ENCODE peak calls at places on chromosomes 13 and 19, in six cellular contexts. W is neuronal stem cell, E is mesendoderm, A is mesenchymal stem cell, G is IMR-90, V is H9. K is an unnamed sample.

GRCh38 chr13:78655906-78656305 is 3.0 kb downstream of the OBI1 start:
- DNase-seq in G (no peak), V (no peak), E (no peak), A (no peak), W (no peak), K (no peak)

GRCh38 chr13:99828114-99828513 is 143.5 kb downstream of the ZIC5 start:
- DNase-seq in V (no peak), E (no peak), G (no peak), A (no peak), W (no peak), K (no peak)

GRCh38 chr13:98959299-98959698 is 18.6 kb downstream of the DOCK9 start:
- DNase-seq in A (no peak), V (no peak), E (no peak), G (no peak), W (no peak), K (no peak)

GRCh38 chr13:98752111-98752941 is at the start of gene SLC15A1:
- DNase-seq in A (no peak), W (no peak), V (peak), E (no peak), G (no peak), K (peak)

GRCh38 chr19:42134671-42135070 is 2.4 kb upstream of the POU2F2 start:
- DNase-seq in E (no peak), A (no peak), V (no peak), W (no peak), G (no peak), K (no peak)

GRCh38 chr13:73329355-73329754 is 270.6 kb downstream of the KLF5 start:
- DNase-seq in W (no peak), V (no peak), A (no peak), E (no peak), G (no peak), K (no peak)

GRCh38 chr13:46143239-46143701 is 38.4 kb upstream of the CPB2 start:
- DNase-seq in V (no peak), A (no peak), E (no peak), G (no peak), W (no peak), K (no peak)

GRCh38 chr19:677201-677600 is 1.0 kb downstream of the FSTL3 start:
- DNase-seq in A (peak), G (peak), W (no peak), E (no peak), V (no peak), K (peak)

GRCh38 chr13:97574926-97575325 is 141.0 kb downstream of the RAP2A start:
- DNase-seq in V (peak), W (no peak), E (peak), G (peak), A (peak), K (peak)

GRCh38 chr13:22049384-22049783 is 378.5 kb downstream of the FGF9 start:
- DNase-seq in V (no peak), A (peak), E (no peak), W (no peak), G (peak), K (no peak)

GRCh38 chr19:49434907-49435577 is 6.3 kb downstream of the SLC17A7 start:
- DNase-seq in A (no peak), G (no peak), V (no peak), E (no peak), W (no peak), K (no peak)

GRCh38 chr19:43362745-43363144 is 9.3 kb downstream of the CD177 start:
- DNase-seq in A (no peak), W (no peak), V (no peak), G (no peak), E (no peak), K (no peak)

GRCh38 chr13:84645196-84646071 is 763.2 kb upstream of the SLITRK1 start:
- DNase-seq in E (peak), W (no peak), A (peak), V (no peak), G (peak), K (no peak)

GRCh38 chr13:42056585-42056984 is 8.1 kb downstream of the DGKH start:
- DNase-seq in W (no peak), E (no peak), A (no peak), G (no peak), V (no peak), K (no peak)
- H2AK5ac ChIP-seq in W (no peak), E (no peak), A (no peak), G (no peak), V (no peak), K (no peak)

GRCh38 chr19:3441986-3442329 is 38.4 kb downstream of the SMIM24 start:
- DNase-seq in G (no peak), E (no peak), A (no peak), V (no peak), W (no peak), K (no peak)

GRCh38 chr19:3443840-3444694 is 36.3 kb downstream of the SMIM24 start:
- DNase-seq in A (peak), G (peak), V (peak), E (peak), W (peak), K (no peak)

GRCh38 chr19:3442487-3443071 is 37.7 kb downstream of the SMIM24 start:
- DNase-seq in W (no peak), A (no peak), V (no peak), E (no peak), G (no peak), K (no peak)

GRCh38 chr19:3441089-3441985 is 39.0 kb downstream of the SMIM24 start:
- DNase-seq in W (no peak), E (peak), G (no peak), A (no peak), V (no peak), K (no peak)

DNA sequence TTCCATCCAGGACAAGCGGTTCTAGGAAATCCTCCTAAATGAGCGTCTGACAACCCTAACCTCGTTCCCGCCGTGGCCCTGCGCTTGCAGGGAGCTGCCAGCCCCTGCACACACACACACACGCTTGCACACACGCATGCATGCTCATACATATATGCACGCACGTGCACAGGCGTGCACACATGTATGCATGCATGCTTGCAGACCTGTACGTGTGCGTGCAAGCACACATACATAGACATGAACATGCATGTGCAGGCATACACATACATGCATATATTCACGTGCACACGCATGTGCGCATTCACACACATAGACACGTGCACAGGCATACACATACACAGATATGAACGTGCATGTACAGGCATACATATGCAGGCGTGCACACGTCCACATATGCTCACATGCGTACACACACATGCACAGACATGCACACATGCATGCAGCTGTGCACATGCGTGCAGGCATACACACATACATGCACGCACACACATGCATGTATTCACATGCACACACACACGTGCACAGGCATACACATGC is 35.6 kb downstream of the SMIM24 start:
- DNase-seq in V (no peak), E (no peak), G (no peak), W (no peak), A (no peak), K (no peak)
- H3K4ac ChIP-seq in V (no peak), E (no peak), G (no peak), W (no peak), A (no peak), K (no peak)

GRCh38 chr13:110615322-110616102 is at the start of gene NAXD:
- DNase-seq in E (peak), W (peak), A (peak), G (peak), V (peak), K (peak)
- H2AK5ac ChIP-seq in E (peak), W (peak), A (peak), G (peak), V (no peak), K (peak)

GRCh38 chr19:55013596-55013995 is 24.5 kb downstream of the GP6 start:
- DNase-seq in G (no peak), A (no peak), W (no peak), V (no peak), E (no peak), K (no peak)
- H3K4ac ChIP-seq in G (no peak), A (no peak), W (no peak), V (no peak), E (no peak), K (no peak)

GRCh38 chr13:112979406-112979902 is 10.4 kb downstream of the MCF2L start:
- DNase-seq in E (no peak), A (no peak), V (no peak), G (no peak), W (no peak), K (no peak)

GRCh38 chr13:112980441-112980840 is 11.4 kb downstream of the MCF2L start:
- DNase-seq in G (no peak), V (no peak), A (no peak), W (no peak), E (no peak), K (no peak)

GRCh38 chr13:112982281-112983041 is 13.4 kb downstream of the MCF2L start:
- DNase-seq in G (no peak), E (no peak), W (no peak), A (no peak), V (no peak), K (no peak)

GRCh38 chr13:112983042-112983305 is 14.0 kb downstream of the MCF2L start:
- DNase-seq in G (no peak), W (no peak), E (no peak), A (no peak), V (no peak), K (no peak)

DNA sequence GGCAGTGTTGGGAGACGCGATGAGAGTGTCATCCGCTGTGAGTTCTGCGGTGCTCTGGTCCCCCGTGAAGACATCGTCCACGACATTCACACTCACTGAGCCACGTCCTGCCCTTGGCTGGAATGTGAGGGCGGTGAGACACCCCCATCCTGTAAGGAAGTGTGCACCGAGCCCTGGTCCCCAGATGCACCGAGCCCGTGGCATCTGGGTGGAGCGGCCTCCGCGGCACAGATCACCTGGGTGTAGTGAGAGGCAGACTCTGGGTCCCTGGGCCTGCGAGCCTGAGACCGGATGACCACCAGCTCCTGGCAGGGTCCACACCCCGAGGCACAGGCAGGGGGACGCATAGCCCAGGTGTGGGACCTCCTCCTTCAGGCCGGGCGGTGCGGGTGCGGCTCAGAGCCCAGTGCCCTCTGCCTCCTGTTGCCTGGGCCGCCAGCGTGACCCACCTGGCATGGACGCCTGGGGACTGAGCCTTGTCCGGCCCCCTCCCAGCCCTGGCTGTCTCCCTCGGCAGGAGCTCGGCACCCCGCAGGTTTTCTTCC is 12.4 kb downstream of the MCF2L start:
- DNase-seq in E (no peak), V (no peak), W (no peak), A (no peak), G (no peak), K (no peak)
- H2AK5ac ChIP-seq in E (no peak), V (no peak), W (peak), A (no peak), G (no peak), K (no peak)

GRCh38 chr19:55552206-55552605 is 6.9 kb upstream of the SBK3 start:
- DNase-seq in G (no peak), A (peak), E (no peak), V (no peak), W (no peak), K (no peak)

GRCh38 chr19:55553217-55554182 is 8.2 kb upstream of the SBK3 start:
- DNase-seq in W (no peak), V (no peak), A (peak), G (no peak), E (peak), K (no peak)

GRCh38 chr19:55554749-55555152 is 9.4 kb upstream of the SBK3 start:
- DNase-seq in A (no peak), W (no peak), E (no peak), G (no peak), V (no peak), K (no peak)

GRCh38 chr19:55552620-55553019 is 7.3 kb upstream of the SBK3 start:
- DNase-seq in W (no peak), A (peak), E (no peak), G (peak), V (no peak), K (peak)

GRCh38 chr19:55554302-55554701 is 9.0 kb upstream of the SBK3 start:
- DNase-seq in E (no peak), V (no peak), A (no peak), W (no peak), G (no peak), K (no peak)
- H3K4ac ChIP-seq in E (no peak), V (no peak), A (no peak), W (no peak), G (peak), K (no peak)

GRCh38 chr19:50555447-50556235 is 12.6 kb downstream of the LRRC4B start:
- DNase-seq in A (peak), W (no peak), G (no peak), E (peak), V (peak), K (no peak)
- H2AK5ac ChIP-seq in A (no peak), W (peak), G (no peak), E (no peak), V (no peak), K (no peak)

DNA sequence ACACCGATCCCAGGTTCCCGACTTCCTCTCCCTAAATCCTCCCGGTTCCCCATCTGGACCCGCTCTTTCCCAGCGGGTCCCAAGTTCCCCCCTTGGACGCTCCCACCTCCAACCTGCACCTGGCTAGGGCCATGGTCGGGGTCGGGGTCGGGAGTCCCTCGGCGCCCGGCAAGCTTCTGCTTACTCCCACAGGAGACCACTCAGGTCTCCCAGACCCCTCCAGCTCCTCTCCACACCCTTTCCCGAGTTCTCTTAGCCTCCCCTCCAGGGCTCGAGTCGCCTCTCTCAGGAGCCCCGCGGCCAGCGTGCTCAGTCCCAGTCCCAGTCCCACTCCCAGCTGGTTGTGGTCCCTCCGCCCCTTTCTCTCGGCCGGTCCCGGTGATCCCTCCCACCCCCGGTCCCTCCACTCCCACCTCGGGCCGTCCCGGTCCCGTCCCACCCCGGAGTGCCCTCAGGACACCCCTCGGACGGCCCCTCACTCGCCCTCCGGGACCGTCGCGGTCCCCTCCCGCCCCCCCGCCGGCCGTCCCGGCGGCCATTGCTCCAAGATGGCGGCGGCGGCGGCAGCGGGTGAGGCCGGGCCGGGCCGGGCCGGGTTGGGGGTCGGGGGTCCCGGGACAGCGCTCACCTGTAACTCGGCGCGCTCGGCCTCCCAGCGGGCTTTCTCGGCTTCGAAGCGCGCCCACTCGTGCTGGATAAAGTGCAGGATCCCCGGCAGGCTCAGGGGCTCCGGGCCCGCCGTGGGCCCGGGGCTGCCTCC is at the start of gene FKRP:
- DNase-seq in W (no peak), E (no peak), A (peak), V (no peak), G (no peak), K (no peak)
- H3K4ac ChIP-seq in W (peak), E (peak), A (peak), V (peak), G (peak), K (peak)